ENCODE peak calls at places on chromosomes 3 and 15, in five cellular contexts. B is ascending aorta, P is heart left ventricle, Y is gastrocnemius medialis, E is astrocyte of the spinal cord. T is an unnamed sample.
A peak's percentile ranks its signal among the peaks of the same experiment; 100 is the strongest.

GRCh38 chr3:188287339-188287738 is 133.4 kb downstream of the LPP start:
- DNase-seq in B (no peak), P (no peak), Y (no peak), E (no peak), T (no peak)

GRCh38 chr3:126267976-126268615 is 87.7 kb upstream of the ALDH1L1 start:
- DNase-seq in B (no peak), P (peak; percentile 51), Y (no peak), E (no peak), T (no peak)

GRCh38 chr3:169966951-169967915 is 626 bp downstream of the SEC62 start:
- DNase-seq in B (peak; percentile 78), P (peak; percentile 82), Y (peak; percentile 18), E (peak; percentile 46), T (peak; percentile 49)

GRCh38 chr3:37764586-37764985 is 97.1 kb upstream of the CTDSPL start:
- DNase-seq in B (no peak), P (no peak), Y (no peak), E (no peak), T (no peak)

GRCh38 chr3:170054204-170054603 is 16.4 kb downstream of the GPR160 start:
- DNase-seq in B (no peak), P (no peak), Y (no peak), E (no peak), T (no peak)

GRCh38 chr3:79651536-79652065 is 116.2 kb downstream of the ROBO1 start:
- DNase-seq in B (no peak), P (no peak), Y (no peak), E (peak; percentile 50), T (no peak)

GRCh38 chr15:73991260-73991659 is 835 bp downstream of the STOML1 start:
- DNase-seq in B (peak; percentile 92), P (peak; percentile 89), Y (no peak), E (peak; percentile 32), T (peak; percentile 94)

GRCh38 chr3:52890735-52891134 is 6.6 kb downstream of the STIMATE start:
- DNase-seq in B (no peak), P (no peak), Y (no peak), E (no peak), T (no peak)

GRCh38 chr15:89666147-89666857 is 11.0 kb upstream of the KIF7 start:
- DNase-seq in B (no peak), P (no peak), Y (no peak), E (no peak), T (no peak)

DNA sequence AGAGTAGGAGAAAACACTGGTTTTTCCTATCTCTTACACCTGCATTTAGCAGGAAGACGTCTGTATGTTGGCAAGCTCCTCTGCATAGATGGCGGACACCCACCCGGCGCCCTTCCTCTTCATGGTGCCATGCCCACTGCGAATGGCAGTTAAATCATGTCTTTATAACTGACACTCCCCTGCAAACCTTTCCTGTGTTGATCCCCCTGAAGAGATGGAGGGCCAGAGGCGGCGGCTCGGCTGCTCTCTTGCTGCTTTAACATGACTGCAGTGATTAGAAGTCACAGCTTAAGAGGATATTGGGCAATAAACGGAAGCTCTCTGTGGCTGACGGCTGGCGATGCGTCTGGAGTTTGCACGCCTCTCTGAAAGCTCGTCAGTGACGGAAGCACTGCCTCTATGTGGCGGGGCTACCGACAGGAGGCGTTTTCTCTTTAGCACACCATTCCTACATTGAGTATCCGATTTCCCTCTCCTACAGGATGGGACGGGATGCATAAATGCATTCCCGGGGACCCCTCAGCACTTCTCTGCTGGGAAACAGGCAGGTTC is 25.5 kb upstream of the SNRPA1 start:
- DNase-seq in B (peak; percentile 73), P (peak; percentile 75), Y (no peak), E (no peak), T (peak; percentile 71)
- H3K4me3 ChIP-seq in B (no peak overlapping the region), P (no peak overlapping the region), Y (no peak overlapping the region), E (no peak overlapping the region), T (no peak overlapping the region)

GRCh38 chr3:158958873-158959272 is 157.0 kb downstream of the MFSD1 start:
- DNase-seq in B (no peak), P (no peak), Y (no peak), E (no peak), T (no peak)
- TF ChIP-seq CTCF in B (no peak), P (no peak), Y (no peak), E (no peak), T (no peak)

DNA sequence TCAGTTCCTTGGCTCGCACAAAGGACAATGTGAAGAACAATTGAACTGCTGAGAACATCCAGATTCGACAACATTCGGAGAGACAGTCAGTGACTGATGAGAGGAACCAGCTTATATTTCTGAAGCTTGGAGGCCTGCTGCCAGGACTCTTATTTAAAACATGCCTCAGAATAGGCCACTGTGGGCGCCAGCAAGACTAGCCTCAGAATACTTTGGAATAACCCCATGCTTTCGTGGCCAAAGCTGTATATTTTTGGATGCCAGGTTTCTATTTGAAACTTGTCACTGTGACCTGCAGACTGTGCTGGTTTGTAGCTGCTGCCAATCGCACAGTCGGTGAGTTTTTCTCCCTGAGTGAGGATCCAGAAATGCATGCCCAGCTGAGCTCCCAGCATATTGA is 129.9 kb upstream of the UBE3A start:
- DNase-seq in B (peak; percentile 83), P (no peak), Y (peak; percentile 10), E (no peak), T (peak; percentile 0)
- H3K4me3 ChIP-seq in B (no peak overlapping the region), P (no peak overlapping the region), Y (no peak overlapping the region), E (no peak overlapping the region), T (no peak overlapping the region)

GRCh38 chr15:91070872-91071271 is 29.2 kb upstream of the SV2B start:
- DNase-seq in B (no peak), P (no peak), Y (no peak), E (no peak), T (no peak)

GRCh38 chr15:91068436-91068835 is 31.6 kb upstream of the SV2B start:
- DNase-seq in B (no peak), P (no peak), Y (no peak), E (no peak), T (peak; percentile 17)

GRCh38 chr15:91067026-91067425 is 33.0 kb upstream of the SV2B start:
- DNase-seq in B (no peak), P (no peak), Y (no peak), E (no peak), T (no peak)

GRCh38 chr15:91072162-91072561 is 27.9 kb upstream of the SV2B start:
- DNase-seq in B (no peak), P (no peak), Y (no peak), E (no peak), T (no peak)

GRCh38 chr15:91068966-91069365 is 31.1 kb upstream of the SV2B start:
- DNase-seq in B (no peak), P (no peak), Y (no peak), E (no peak), T (no peak)
- TF ChIP-seq CTCF in B (no peak), P (no peak), Y (no peak), E (no peak), T (peak; percentile 3)

DNA sequence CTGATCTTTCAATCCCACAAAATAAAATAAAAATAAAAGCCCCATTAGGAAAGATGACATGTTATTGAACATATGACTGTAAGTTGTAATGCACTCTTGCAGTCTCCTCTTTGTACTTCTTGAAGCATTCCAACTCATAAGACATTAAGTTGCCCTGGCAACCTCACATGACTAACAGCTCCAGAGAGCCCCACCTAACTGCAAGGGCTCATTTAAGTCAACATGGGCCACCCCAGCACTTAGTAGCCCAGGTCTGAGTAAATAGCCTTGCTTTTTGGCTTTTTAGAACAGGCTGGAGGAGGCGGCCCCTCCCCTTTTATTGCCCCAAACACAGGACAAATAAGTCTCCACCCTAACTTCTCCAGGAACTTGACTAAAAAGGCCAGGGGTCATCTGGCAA is 135.1 kb downstream of the TMCO5A start:
- DNase-seq in B (peak; percentile 80), P (no peak), Y (no peak), E (peak; percentile 88), T (peak; percentile 86)
- H3K4me3 ChIP-seq in B (peak overlapping the region; percentile 29), P (peak overlapping the region; percentile 4), Y (peak overlapping the region; percentile 3), E (peak overlapping the region; percentile 14), T (no peak overlapping the region)

GRCh38 chr15:71572452-71573053 is 237.8 kb upstream of the NR2E3 start:
- DNase-seq in B (no peak), P (no peak), Y (no peak), E (peak; percentile 29), T (peak; percentile 33)
- TF ChIP-seq CTCF in B (no peak), P (no peak), Y (no peak), E (peak; percentile 21), T (peak; percentile 22)

GRCh38 chr15:40751745-40752144 is 3.3 kb downstream of the RMDN3 start:
- DNase-seq in B (no peak), P (no peak), Y (no peak), E (no peak), T (no peak)
- H3K4me3 ChIP-seq in B (no peak overlapping the region), P (no peak overlapping the region), Y (no peak overlapping the region), E (no peak overlapping the region), T (no peak overlapping the region)

T was measured in cardiac fibroblast.